ENCODE peak calls at places on chromosome 19, in six cellular contexts. One of them, this sample, is unnamed.

GRCh38 chr19:53664760-53665159 is 33.0 kb downstream of the DPRX start:
- DNase-seq in pancreas: no peak
- DNase-seq in breast epithelium: no peak
- DNase-seq in A673: no peak
- DNase-seq in foreskin fibroblast: no peak
- DNase-seq in heart left ventricle: no peak
- DNase-seq in this sample: no peak

GRCh38 chr19:55461974-55462628 is 659 bp upstream of the ISOC2 start:
- DNase-seq in A673: peak
- DNase-seq in breast epithelium: no peak
- DNase-seq in pancreas: no peak
- DNase-seq in foreskin fibroblast: no peak
- DNase-seq in heart left ventricle: no peak
- DNase-seq in this sample: peak

GRCh38 chr19:15672580-15673175 is at the start of gene CYP4F12:
- DNase-seq in breast epithelium: peak
- DNase-seq in heart left ventricle: peak
- DNase-seq in A673: peak
- DNase-seq in foreskin fibroblast: peak
- DNase-seq in pancreas: peak
- DNase-seq in this sample: peak

GRCh38 chr19:44752816-44753618 is 4.5 kb downstream of the BCL3 start:
- DNase-seq in breast epithelium: peak
- DNase-seq in A673: peak
- DNase-seq in heart left ventricle: peak
- DNase-seq in foreskin fibroblast: peak
- DNase-seq in pancreas: peak
- DNase-seq in this sample: peak

GRCh38 chr19:45291834-45292233 is 30.8 kb downstream of the CKM start:
- DNase-seq in foreskin fibroblast: no peak
- DNase-seq in A673: no peak
- DNase-seq in heart left ventricle: no peak
- DNase-seq in pancreas: no peak
- DNase-seq in breast epithelium: no peak
- DNase-seq in this sample: no peak

GRCh38 chr19:40659566-40659965 is 30.9 kb downstream of the NUMBL start:
- DNase-seq in heart left ventricle: no peak
- DNase-seq in foreskin fibroblast: no peak
- DNase-seq in A673: no peak
- DNase-seq in pancreas: no peak
- DNase-seq in breast epithelium: no peak
- DNase-seq in this sample: no peak

GRCh38 chr19:55253264-55253663 is 5.6 kb downstream of the PPP6R1 start:
- DNase-seq in heart left ventricle: no peak
- DNase-seq in pancreas: no peak
- DNase-seq in A673: no peak
- DNase-seq in breast epithelium: no peak
- DNase-seq in foreskin fibroblast: no peak
- DNase-seq in this sample: no peak

GRCh38 chr19:4970558-4971423 is 1.9 kb downstream of the KDM4B start:
- DNase-seq in A673: peak
- DNase-seq in heart left ventricle: no peak
- DNase-seq in pancreas: peak
- DNase-seq in foreskin fibroblast: no peak
- DNase-seq in breast epithelium: no peak
- DNase-seq in this sample: no peak

GRCh38 chr19:55301459-55302331 is 17.9 kb downstream of the BRSK1 start:
- DNase-seq in A673: peak
- DNase-seq in heart left ventricle: peak
- DNase-seq in foreskin fibroblast: peak
- DNase-seq in breast epithelium: peak
- DNase-seq in pancreas: peak
- DNase-seq in this sample: peak

GRCh38 chr19:43504426-43505185 is at the start of gene PHLDB3:
- DNase-seq in foreskin fibroblast: no peak
- DNase-seq in breast epithelium: peak
- DNase-seq in pancreas: peak
- DNase-seq in A673: no peak
- DNase-seq in heart left ventricle: peak
- DNase-seq in this sample: no peak

GRCh38 chr19:47699360-47699917 is 13.8 kb upstream of the EHD2 start:
- DNase-seq in foreskin fibroblast: no peak
- DNase-seq in A673: peak
- DNase-seq in heart left ventricle: no peak
- DNase-seq in breast epithelium: no peak
- DNase-seq in pancreas: peak
- DNase-seq in this sample: peak

GRCh38 chr19:49114630-49115363 is 627 bp downstream of the LIN7B start:
- DNase-seq in heart left ventricle: peak
- DNase-seq in pancreas: peak
- DNase-seq in foreskin fibroblast: peak
- DNase-seq in A673: peak
- DNase-seq in breast epithelium: no peak
- DNase-seq in this sample: peak

GRCh38 chr19:43934055-43934984 is 762 bp downstream of the ZNF45 start:
- DNase-seq in A673: peak
- DNase-seq in foreskin fibroblast: no peak
- DNase-seq in breast epithelium: no peak
- DNase-seq in heart left ventricle: no peak
- DNase-seq in pancreas: no peak
- DNase-seq in this sample: no peak

GRCh38 chr19:33273881-33274662 is 28.3 kb downstream of the CEBPA start:
- DNase-seq in heart left ventricle: peak
- DNase-seq in pancreas: no peak
- DNase-seq in breast epithelium: no peak
- DNase-seq in foreskin fibroblast: peak
- DNase-seq in A673: peak
- DNase-seq in this sample: peak

GRCh38 chr19:30788105-30788765 is 416.1 kb downstream of the ZNF536 start:
- DNase-seq in heart left ventricle: no peak
- DNase-seq in foreskin fibroblast: no peak
- DNase-seq in A673: no peak
- DNase-seq in breast epithelium: no peak
- DNase-seq in pancreas: no peak
- DNase-seq in this sample: no peak

GRCh38 chr19:50313812-50314536 is 15.2 kb downstream of the KCNC3 start:
- DNase-seq in foreskin fibroblast: no peak
- DNase-seq in breast epithelium: no peak
- DNase-seq in heart left ventricle: no peak
- DNase-seq in A673: no peak
- DNase-seq in pancreas: no peak
- DNase-seq in this sample: no peak

GRCh38 chr19:50317115-50317514 is 12.1 kb downstream of the KCNC3 start:
- DNase-seq in foreskin fibroblast: no peak
- DNase-seq in A673: no peak
- DNase-seq in pancreas: no peak
- DNase-seq in heart left ventricle: no peak
- DNase-seq in breast epithelium: no peak
- DNase-seq in this sample: no peak

GRCh38 chr19:50318438-50318837 is 10.7 kb downstream of the KCNC3 start:
- DNase-seq in foreskin fibroblast: no peak
- DNase-seq in pancreas: no peak
- DNase-seq in breast epithelium: no peak
- DNase-seq in A673: no peak
- DNase-seq in heart left ventricle: no peak
- DNase-seq in this sample: no peak

GRCh38 chr19:50314724-50315700 is 14.2 kb downstream of the KCNC3 start:
- DNase-seq in foreskin fibroblast: no peak
- DNase-seq in pancreas: no peak
- DNase-seq in A673: no peak
- DNase-seq in heart left ventricle: no peak
- DNase-seq in breast epithelium: no peak
- DNase-seq in this sample: no peak

GRCh38 chr19:50315773-50316448 is 13.3 kb downstream of the KCNC3 start:
- DNase-seq in A673: peak
- DNase-seq in pancreas: no peak
- DNase-seq in heart left ventricle: no peak
- DNase-seq in foreskin fibroblast: no peak
- DNase-seq in breast epithelium: no peak
- DNase-seq in this sample: no peak
- TF ChIP-seq CTCF in A673: peak
- TF ChIP-seq CTCF in pancreas: no peak
- TF ChIP-seq CTCF in heart left ventricle: no peak
- TF ChIP-seq CTCF in foreskin fibroblast: no peak
- TF ChIP-seq CTCF in breast epithelium: no peak
- TF ChIP-seq CTCF in this sample: no peak

GRCh38 chr19:2305424-2305823 is 2.5 kb downstream of the LINGO3 start:
- DNase-seq in foreskin fibroblast: no peak
- DNase-seq in A673: no peak
- DNase-seq in breast epithelium: no peak
- DNase-seq in heart left ventricle: no peak
- DNase-seq in pancreas: no peak
- DNase-seq in this sample: no peak

GRCh38 chr19:2300533-2300932 is 7.4 kb downstream of the LINGO3 start:
- DNase-seq in A673: no peak
- DNase-seq in heart left ventricle: no peak
- DNase-seq in pancreas: no peak
- DNase-seq in breast epithelium: no peak
- DNase-seq in foreskin fibroblast: no peak
- DNase-seq in this sample: no peak

GRCh38 chr19:2305974-2306806 is 1.8 kb downstream of the LINGO3 start:
- DNase-seq in A673: no peak
- DNase-seq in pancreas: no peak
- DNase-seq in breast epithelium: no peak
- DNase-seq in heart left ventricle: no peak
- DNase-seq in foreskin fibroblast: no peak
- DNase-seq in this sample: no peak

GRCh38 chr19:2303209-2303798 is 4.7 kb downstream of the LINGO3 start:
- DNase-seq in foreskin fibroblast: no peak
- DNase-seq in heart left ventricle: no peak
- DNase-seq in pancreas: no peak
- DNase-seq in A673: no peak
- DNase-seq in breast epithelium: no peak
- DNase-seq in this sample: no peak

DNA sequence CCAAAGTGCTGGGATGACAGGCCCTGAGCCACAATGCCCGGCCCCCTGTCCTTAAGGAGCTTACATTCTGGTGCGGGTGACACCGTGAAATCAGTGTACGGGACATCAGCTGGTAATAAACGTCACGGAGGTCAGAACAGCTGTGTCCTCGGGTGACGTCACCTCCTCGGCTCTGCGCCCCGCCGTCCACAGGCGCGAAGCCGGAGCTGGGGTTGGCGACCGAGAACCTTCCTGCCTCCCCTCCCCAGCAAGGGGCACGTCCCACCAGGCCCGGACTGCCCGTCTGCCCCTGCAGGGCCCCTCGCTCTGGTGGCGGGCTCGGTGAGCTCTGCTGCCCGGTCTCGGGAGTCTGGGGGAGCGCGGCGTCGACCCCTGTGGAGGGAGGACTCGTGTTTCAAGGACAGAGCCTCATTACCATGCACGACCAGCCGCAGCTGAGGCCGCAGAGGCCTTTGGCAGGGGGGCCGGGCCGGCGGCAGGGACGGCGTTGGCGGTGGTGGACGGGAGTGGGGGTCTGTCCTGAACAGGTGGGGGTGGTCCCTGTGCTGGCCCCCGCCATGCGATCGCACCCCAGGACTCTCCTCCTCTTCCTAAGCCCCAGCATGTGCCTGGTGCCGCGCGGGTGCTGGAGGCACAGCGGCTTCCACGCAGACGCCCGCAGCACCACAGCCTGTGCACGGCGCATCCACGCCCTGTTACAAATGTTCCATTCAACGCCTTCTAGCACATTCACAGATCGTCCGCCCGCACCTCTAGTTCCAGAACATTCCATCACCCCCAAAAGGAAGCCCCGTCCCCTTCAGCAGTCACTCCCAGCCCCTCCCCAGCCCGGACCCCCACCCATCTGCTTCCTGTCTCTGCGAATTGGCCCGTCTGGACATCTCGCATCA is 5.4 kb downstream of the LINGO3 start:
- DNase-seq in foreskin fibroblast: peak
- DNase-seq in heart left ventricle: peak
- DNase-seq in pancreas: no peak
- DNase-seq in breast epithelium: no peak
- DNase-seq in A673: no peak
- DNase-seq in this sample: peak
- H3K4me3 ChIP-seq in foreskin fibroblast: no peak
- H3K4me3 ChIP-seq in heart left ventricle: no peak
- H3K4me3 ChIP-seq in pancreas: no peak
- H3K4me3 ChIP-seq in breast epithelium: peak
- H3K4me3 ChIP-seq in A673: no peak
- H3K4me3 ChIP-seq in this sample: no peak

GRCh38 chr19:12790628-12791344 is 500 bp upstream of the JUNB start:
- DNase-seq in foreskin fibroblast: no peak
- DNase-seq in pancreas: no peak
- DNase-seq in heart left ventricle: no peak
- DNase-seq in breast epithelium: no peak
- DNase-seq in A673: no peak
- DNase-seq in this sample: no peak

GRCh38 chr19:12792853-12793289 is 1.6 kb downstream of the JUNB start:
- DNase-seq in breast epithelium: no peak
- DNase-seq in A673: no peak
- DNase-seq in pancreas: peak
- DNase-seq in heart left ventricle: no peak
- DNase-seq in foreskin fibroblast: no peak
- DNase-seq in this sample: no peak

GRCh38 chr19:12792048-12792852 is 964 bp downstream of the JUNB start:
- DNase-seq in foreskin fibroblast: no peak
- DNase-seq in pancreas: peak
- DNase-seq in A673: peak
- DNase-seq in breast epithelium: peak
- DNase-seq in heart left ventricle: peak
- DNase-seq in this sample: peak

GRCh38 chr19:12789904-12790619 is 1.2 kb upstream of the JUNB start:
- DNase-seq in foreskin fibroblast: peak
- DNase-seq in pancreas: peak
- DNase-seq in A673: peak
- DNase-seq in breast epithelium: peak
- DNase-seq in heart left ventricle: peak
- DNase-seq in this sample: peak

GRCh38 chr19:12791345-12792047 is at the start of gene JUNB:
- DNase-seq in foreskin fibroblast: peak
- DNase-seq in breast epithelium: peak
- DNase-seq in A673: peak
- DNase-seq in heart left ventricle: peak
- DNase-seq in pancreas: peak
- DNase-seq in this sample: peak
- TF ChIP-seq CTCF in foreskin fibroblast: no peak
- TF ChIP-seq CTCF in breast epithelium: no peak
- TF ChIP-seq CTCF in A673: no peak
- TF ChIP-seq CTCF in heart left ventricle: peak
- TF ChIP-seq CTCF in pancreas: no peak
- TF ChIP-seq CTCF in this sample: no peak

DNA sequence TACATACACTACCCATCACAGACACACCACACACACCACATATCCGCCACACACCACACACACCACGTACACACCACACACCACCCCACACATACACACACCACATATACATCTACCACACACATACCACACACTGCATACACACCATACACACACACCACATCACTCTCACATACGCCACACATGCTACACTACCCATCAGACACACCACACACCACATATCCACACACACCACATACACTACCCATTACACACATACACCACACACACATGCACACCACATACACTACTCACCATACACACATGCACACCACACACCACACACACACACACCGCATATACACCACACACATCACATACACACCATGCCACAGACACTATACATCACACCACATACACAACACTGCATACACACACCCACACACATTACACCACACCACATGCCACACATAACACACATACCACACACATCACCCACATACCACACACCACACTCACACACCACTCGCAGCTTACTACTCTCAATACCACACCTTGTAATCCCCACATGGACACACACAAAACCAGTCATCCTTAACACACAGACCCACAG is 9.5 kb downstream of the ERFL start:
- DNase-seq in A673: no peak
- DNase-seq in breast epithelium: no peak
- DNase-seq in foreskin fibroblast: no peak
- DNase-seq in heart left ventricle: no peak
- DNase-seq in pancreas: no peak
- DNase-seq in this sample: no peak
- H3K4me3 ChIP-seq in A673: no peak
- H3K4me3 ChIP-seq in breast epithelium: no peak
- H3K4me3 ChIP-seq in foreskin fibroblast: no peak
- H3K4me3 ChIP-seq in heart left ventricle: no peak
- H3K4me3 ChIP-seq in pancreas: no peak
- H3K4me3 ChIP-seq in this sample: no peak

This sample was measured in fibroblast of pulmonary artery.